ENCODE peak calls at places on chromosomes 6 and 20, in five cellular contexts. H is astrocyte of the spinal cord, R is HCT116, G is brain microvascular endothelial cell, A is cardiac muscle cell. T is an unnamed sample.

GRCh38 chr6:167697316-167697715 is 129.4 kb upstream of the AFDN start:
- DNase-seq in R (no peak), H (peak; percentile 17), A (no peak), G (no peak), T (no peak)

GRCh38 chr20:42179768-42180167 is 561.6 kb upstream of the CHD6 start:
- DNase-seq in G (peak; percentile 1), R (no peak), H (no peak), A (peak; percentile 58), T (no peak)

GRCh38 chr20:61253640-61254511 is 1.8 kb downstream of the CDH4 start:
- DNase-seq in G (no peak), R (no peak), A (peak; percentile 61), H (peak; percentile 29), T (no peak)

GRCh38 chr6:73586416-73586974 is 65.7 kb upstream of the EEF1A1 start:
- DNase-seq in A (no peak), G (no peak), R (no peak), H (no peak), T (no peak)

GRCh38 chr20:3165473-3166337 is 6.0 kb upstream of the FASTKD5 start:
- DNase-seq in A (no peak), G (no peak), H (peak; percentile 14), R (no peak), T (no peak)

GRCh38 chr6:159935633-159936032 is 33.2 kb upstream of the IGF2R start:
- DNase-seq in R (no peak), G (peak; percentile 89), A (no peak), H (peak; percentile 19), T (no peak)

GRCh38 chr6:76441850-76442249 is 369.4 kb upstream of the IMPG1 start:
- DNase-seq in A (peak; percentile 36), G (no peak), R (no peak), H (no peak), T (no peak)

GRCh38 chr6:108589244-108589730 is 28.6 kb downstream of the FOXO3 start:
- DNase-seq in H (peak; percentile 69), A (peak; percentile 71), R (peak; percentile 18), G (peak; percentile 68), T (no peak)

GRCh38 chr20:25005220-25005619 is 12.7 kb upstream of the APMAP start:
- DNase-seq in H (peak; percentile 50), A (no peak), R (no peak), G (no peak), T (no peak)
- H3K4me3 ChIP-seq in H (no peak overlapping the region), A (no peak overlapping the region), R (no peak overlapping the region), G (no peak overlapping the region), T (no peak overlapping the region)

GRCh38 chr20:18276821-18277220 is 11.5 kb upstream of the ZNF133 start:
- DNase-seq in R (peak; percentile 67), A (peak; percentile 83), H (peak; percentile 68), G (peak; percentile 77), T (no peak)

GRCh38 chr20:18267815-18268214 is 20.5 kb upstream of the ZNF133 start:
- DNase-seq in G (no peak), R (no peak), A (no peak), H (no peak), T (no peak)

GRCh38 chr20:18271160-18271559 is 17.2 kb upstream of the ZNF133 start:
- DNase-seq in H (no peak), G (no peak), A (no peak), R (no peak), T (no peak)

GRCh38 chr20:18273738-18274137 is 14.6 kb upstream of the ZNF133 start:
- DNase-seq in G (no peak), A (no peak), R (no peak), H (no peak), T (no peak)

GRCh38 chr20:18272451-18272850 is 15.9 kb upstream of the ZNF133 start:
- DNase-seq in H (no peak), A (no peak), G (peak; percentile 29), R (no peak), T (no peak)
- TF ChIP-seq CTCF in H (no peak), A (no peak), G (peak; percentile 43), R (peak; percentile 48), T (no peak)

DNA sequence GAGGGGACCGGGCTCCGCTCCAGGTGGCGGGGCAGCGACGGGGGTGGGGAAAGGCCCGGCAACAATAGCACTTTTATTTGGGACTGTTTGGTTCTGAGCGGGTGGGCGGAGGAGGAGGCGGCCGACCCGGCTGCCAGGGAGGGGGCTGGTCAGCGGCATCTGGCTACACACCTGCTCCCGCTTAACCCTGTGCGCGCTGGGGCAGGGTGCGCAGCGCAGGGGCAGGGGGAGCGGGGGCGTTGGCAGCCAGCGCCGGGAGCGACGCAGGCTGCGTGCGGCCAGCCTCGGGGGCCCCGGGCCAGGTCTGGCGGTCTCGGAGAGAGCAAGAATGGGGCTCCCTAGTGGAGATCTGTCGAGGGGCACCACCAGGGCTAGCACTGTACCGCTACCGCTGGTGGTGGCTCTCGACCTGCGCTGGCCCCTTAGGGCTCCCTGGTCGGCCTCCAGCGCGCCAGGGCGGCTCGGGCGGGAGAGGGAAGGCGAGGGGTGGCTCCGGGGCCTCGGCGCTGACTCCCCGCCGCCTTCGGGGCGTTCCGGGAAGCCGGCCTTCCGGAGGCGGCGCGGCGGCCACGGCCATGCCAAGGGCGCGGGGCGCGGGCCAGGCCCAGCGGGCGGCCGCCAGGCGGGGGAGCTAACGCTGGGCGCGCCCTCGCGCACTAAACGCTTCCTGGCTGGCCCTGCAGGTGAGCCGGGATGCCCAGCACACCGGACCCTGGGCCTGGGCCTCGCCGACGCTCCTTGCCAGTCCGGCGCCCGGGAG is 92.4 kb downstream of the NCR2 start:
- DNase-seq in G (no peak), R (no peak), H (no peak), A (peak; percentile 68), T (peak; percentile 51)
- H3K4me3 ChIP-seq in G (peak overlapping the region; percentile 33), R (peak overlapping the region; percentile 47), H (peak overlapping the region; percentile 12), A (peak overlapping the region; percentile 33), T (peak overlapping the region; percentile 40)

DNA sequence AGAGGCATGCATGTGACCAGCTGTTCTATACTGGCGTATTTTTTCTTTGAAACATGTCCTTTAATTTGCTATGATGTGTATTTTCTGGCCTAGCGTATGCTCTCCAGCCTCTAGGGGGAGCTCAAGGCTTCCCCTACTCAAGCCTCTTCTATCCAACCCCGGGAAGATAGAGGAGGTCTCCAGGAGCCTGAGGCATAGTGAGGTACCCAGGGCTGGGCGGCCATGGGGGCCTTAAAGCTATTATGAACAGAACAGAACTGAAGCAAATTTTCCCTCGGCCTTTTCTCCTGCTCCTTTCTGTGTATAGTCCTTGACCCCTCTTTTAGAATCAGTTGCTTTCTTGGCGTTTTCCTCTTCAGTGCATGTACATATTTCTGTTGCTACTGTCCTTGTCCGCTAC is 528.9 kb downstream of the MAFB start:
- DNase-seq in G (peak; percentile 32), H (peak; percentile 55), A (peak; percentile 73), R (peak; percentile 1), T (no peak)
- TF ChIP-seq CTCF in G (peak; percentile 78), H (peak; percentile 82), A (peak; percentile 81), R (peak; percentile 74), T (peak; percentile 94)

DNA sequence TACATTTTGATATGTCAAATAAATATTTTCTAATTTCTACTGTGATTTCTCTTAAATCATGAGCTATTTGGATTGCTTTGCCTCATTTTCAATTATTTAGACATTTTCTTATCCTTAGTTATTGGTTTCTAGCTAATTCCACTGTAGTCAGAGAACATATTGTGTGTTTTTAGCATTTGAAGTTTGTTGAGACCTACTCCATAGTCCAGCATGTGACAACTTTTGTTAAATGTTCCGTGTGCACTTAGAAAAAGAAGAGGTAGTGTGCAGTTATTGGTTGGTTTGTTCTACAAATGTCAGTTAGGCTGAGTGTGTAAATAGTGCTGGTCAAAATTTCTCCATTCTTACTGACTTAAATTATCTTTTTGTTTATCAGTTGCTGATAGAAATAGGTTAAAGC is 138.8 kb downstream of the BCAS1 start:
- DNase-seq in H (no peak), R (no peak), G (no peak), A (no peak), T (no peak)
- H3K4me3 ChIP-seq in H (no peak overlapping the region), R (no peak overlapping the region), G (no peak overlapping the region), A (no peak overlapping the region), T (no peak overlapping the region)

GRCh38 chr20:20864346-20865096 is 152.1 kb upstream of the RALGAPA2 start:
- DNase-seq in A (peak; percentile 44), G (no peak), H (no peak), R (no peak), T (no peak)
- TF ChIP-seq CTCF in A (no peak), G (no peak), H (no peak), R (peak; percentile 50), T (no peak)

DNA sequence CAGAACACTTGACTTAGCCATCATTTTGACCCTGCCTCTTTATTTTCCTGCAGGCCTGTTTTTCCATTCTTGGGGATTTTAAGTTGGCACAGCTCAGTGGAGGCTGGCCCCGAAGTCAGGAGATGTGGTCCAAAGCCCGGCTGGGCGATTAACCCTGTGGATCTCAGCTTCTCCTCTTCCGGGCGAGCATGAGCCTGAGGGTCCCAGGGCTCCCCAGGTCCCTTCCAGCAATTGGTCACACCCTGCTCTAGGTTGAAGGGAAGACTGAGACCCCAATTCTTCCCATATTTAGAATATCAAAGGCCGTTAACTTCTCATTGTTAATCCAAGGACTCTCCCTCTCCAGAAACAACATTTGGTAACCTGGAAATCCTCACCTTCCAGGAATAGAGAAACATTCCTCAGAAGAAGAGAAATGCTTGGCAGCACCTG is 2.3 kb downstream of the THBS2 start:
- DNase-seq in H (no peak), G (no peak), A (no peak), R (no peak), T (no peak)
- H3K4me3 ChIP-seq in H (peak overlapping the region; percentile 53), G (peak overlapping the region; percentile 87), A (no peak overlapping the region), R (no peak overlapping the region), T (no peak overlapping the region)